ENCODE peak calls at places on chromosome 17, in seven cellular contexts. C, Q, V, P, W, B and O are unnamed samples.

GRCh38 chr17:80724723-80725388 is 180.2 kb downstream of the RPTOR start:
- DNase-seq in C (no peak), Q (no peak), V (no peak), P (no peak), W (no peak), B (peak), O (peak)

GRCh38 chr17:73194514-73195222 is 1.8 kb downstream of the COG1 start:
- DNase-seq in C (no peak), Q (no peak), V (no peak), P (no peak), W (no peak), B (no peak), O (peak)

GRCh38 chr17:49438439-49438861 is 23.8 kb upstream of the PHB1 start:
- DNase-seq in C (no peak), Q (no peak), V (no peak), P (no peak), W (no peak), B (no peak), O (no peak)

GRCh38 chr17:17345294-17345597 is 42.1 kb downstream of the NT5M start:
- DNase-seq in C (no peak), Q (no peak), V (no peak), P (no peak), W (no peak), B (no peak), O (no peak)

GRCh38 chr17:58329808-58330543 is 1.4 kb upstream of the TSPOAP1 start:
- DNase-seq in C (no peak), Q (no peak), V (no peak), P (no peak), W (no peak), B (no peak), O (no peak)

GRCh38 chr17:58802188-58802587 is 46.5 kb downstream of the PPM1E start:
- DNase-seq in C (no peak), Q (no peak), V (no peak), P (no peak), W (no peak), B (no peak), O (no peak)

GRCh38 chr17:48646183-48647102 is 20.3 kb upstream of the HOXB9 start:
- DNase-seq in C (no peak), Q (no peak), V (no peak), P (peak), W (no peak), B (peak), O (no peak)

GRCh38 chr17:31917065-31917529 is 15.6 kb upstream of the UTP6 start:
- DNase-seq in C (no peak), Q (no peak), V (no peak), P (no peak), W (no peak), B (no peak), O (no peak)

GRCh38 chr17:67829331-67829730 is 4.0 kb downstream of the BPTF start:
- DNase-seq in C (no peak), Q (no peak), V (peak), P (no peak), W (no peak), B (no peak), O (no peak)

GRCh38 chr17:15886221-15886620 is 58.7 kb upstream of the ADORA2B start:
- DNase-seq in C (no peak), Q (no peak), V (no peak), P (no peak), W (no peak), B (no peak), O (no peak)

GRCh38 chr17:3593384-3593783 is 15.8 kb downstream of the TRPV1 start:
- DNase-seq in C (no peak), Q (no peak), V (no peak), P (no peak), W (no peak), B (no peak), O (no peak)

GRCh38 chr17:9206160-9206988 is 185.1 kb downstream of the NTN1 start:
- DNase-seq in C (no peak), Q (peak), V (no peak), P (no peak), W (no peak), B (no peak), O (no peak)

GRCh38 chr17:32127156-32127897 is 15.0 kb upstream of the RHOT1 start:
- DNase-seq in C (peak), Q (peak), V (peak), P (peak), W (peak), B (peak), O (peak)

GRCh38 chr17:81920612-81921530 is 2.9 kb upstream of the SIRT7 start:
- DNase-seq in C (no peak), Q (no peak), V (no peak), P (no peak), W (no peak), B (no peak), O (no peak)

GRCh38 chr17:50169121-50169764 is 3.4 kb downstream of the SGCA start:
- DNase-seq in C (peak), Q (peak), V (no peak), P (peak), W (no peak), B (peak), O (peak)

GRCh38 chr17:77391668-77392375 is 251.1 kb downstream of the SEC14L1 start:
- DNase-seq in C (no peak), Q (peak), V (no peak), P (no peak), W (no peak), B (peak), O (peak)

GRCh38 chr17:49638818-49639217 is 39.1 kb downstream of the SPOP start:
- DNase-seq in C (no peak), Q (no peak), V (no peak), P (no peak), W (no peak), B (no peak), O (no peak)

GRCh38 chr17:39036009-39036408 is 68.8 kb upstream of the FBXO47 start:
- DNase-seq in C (no peak), Q (no peak), V (no peak), P (no peak), W (no peak), B (no peak), O (no peak)

GRCh38 chr17:57068222-57068658 is 16.8 kb upstream of the AKAP1 start:
- DNase-seq in C (no peak), Q (no peak), V (no peak), P (no peak), W (no peak), B (peak), O (no peak)

GRCh38 chr17:28982191-28982793 is 23.5 kb downstream of the SEZ6 start:
- DNase-seq in C (no peak), Q (peak), V (peak), P (no peak), W (no peak), B (no peak), O (peak)

GRCh38 chr17:56114469-56114868 is 38.8 kb upstream of the ANKFN1 start:
- DNase-seq in C (no peak), Q (no peak), V (no peak), P (no peak), W (no peak), B (no peak), O (no peak)

GRCh38 chr17:31052187-31052889 is 42.4 kb upstream of the NF1 start:
- DNase-seq in C (no peak), Q (peak), V (no peak), P (no peak), W (no peak), B (peak), O (peak)

GRCh38 chr17:30549864-30550511 is 72.8 kb downstream of the GOSR1 start:
- DNase-seq in C (no peak), Q (no peak), V (no peak), P (no peak), W (no peak), B (no peak), O (no peak)

GRCh38 chr17:55341432-55341831 is 76.7 kb downstream of the HLF start:
- DNase-seq in C (no peak), Q (no peak), V (no peak), P (no peak), W (no peak), B (no peak), O (peak)

GRCh38 chr17:64133546-64134215 is 3.7 kb upstream of the ERN1 start:
- DNase-seq in C (peak), Q (peak), V (no peak), P (peak), W (peak), B (peak), O (peak)

GRCh38 chr17:82009413-82009812 is 13.3 kb downstream of the CENPX start:
- DNase-seq in C (no peak), Q (no peak), V (no peak), P (no peak), W (no peak), B (no peak), O (no peak)

GRCh38 chr17:40541060-40541872 is 24.0 kb downstream of the CCR7 start:
- DNase-seq in C (no peak), Q (peak), V (peak), P (no peak), W (no peak), B (no peak), O (no peak)

GRCh38 chr17:73088561-73088960 is 3.9 kb downstream of the SLC39A11 start:
- DNase-seq in C (no peak), Q (no peak), V (no peak), P (no peak), W (no peak), B (no peak), O (no peak)

GRCh38 chr17:12545877-12546513 is 119.7 kb upstream of the MYOCD start:
- DNase-seq in C (peak), Q (no peak), V (no peak), P (peak), W (peak), B (peak), O (peak)

GRCh38 chr17:29682054-29682453 is 59.3 kb upstream of the CORO6 start:
- DNase-seq in C (no peak), Q (no peak), V (no peak), P (no peak), W (no peak), B (no peak), O (no peak)

GRCh38 chr17:59688008-59688407 is 19.2 kb downstream of the PTRH2 start:
- DNase-seq in C (no peak), Q (no peak), V (no peak), P (no peak), W (no peak), B (no peak), O (peak)

GRCh38 chr17:31585280-31585630 is 193.8 kb downstream of the RAB11FIP4 start:
- DNase-seq in C (no peak), Q (no peak), V (no peak), P (no peak), W (no peak), B (no peak), O (no peak)

GRCh38 chr17:63420868-63421680 is 25.0 kb downstream of the CYB561 start:
- DNase-seq in C (no peak), Q (no peak), V (no peak), P (no peak), W (no peak), B (no peak), O (no peak)

GRCh38 chr17:39946551-39947330 is 16.1 kb upstream of the GSDMA start:
- DNase-seq in C (no peak), Q (no peak), V (no peak), P (no peak), W (no peak), B (no peak), O (no peak)